ENCODE peak calls at places on chromosomes 12 and 14, in seven cellular contexts. D, V, X, U, R, Z and B are unnamed samples.
A peak's percentile ranks its signal among the peaks of the same experiment; 100 is the strongest.

GRCh38 chr12:15796493-15797141 is 7.4 kb upstream of the EPS8 start:
- DNase-seq in X (no peak), Z (no peak), R (no peak), D (no peak), U (no peak), V (no peak), B (no peak)

GRCh38 chr12:116635487-116635886 is 76.3 kb downstream of the MAP1LC3B2 start:
- DNase-seq in X (no peak), U (no peak), Z (no peak), V (no peak), R (no peak), D (no peak), B (no peak)

GRCh38 chr12:6311822-6312528 is 1.5 kb downstream of the PLEKHG6 start:
- DNase-seq in Z (no peak), U (no peak), R (no peak), V (no peak), D (no peak), X (no peak), B (no peak)

GRCh38 chr14:38074091-38074490 is 133.6 kb upstream of the SSTR1 start:
- DNase-seq in D (no peak), R (no peak), X (no peak), Z (no peak), U (no peak), V (no peak), B (no peak)

GRCh38 chr12:96400631-96401060 is 407 bp upstream of the CDK17 start:
- DNase-seq in R (no peak), U (no peak), D (no peak), Z (no peak), X (no peak), V (no peak), B (no peak)

GRCh38 chr14:93536945-93537344 is 106.2 kb downstream of the UNC79 start:
- DNase-seq in U (no peak), Z (no peak), R (no peak), V (no peak), D (no peak), X (no peak), B (no peak)

GRCh38 chr14:49687942-49688700 is at the start of gene POLE2:
- DNase-seq in X (peak; percentile 89), R (peak; percentile 57), V (peak; percentile 79), U (peak; percentile 33), D (peak; percentile 59), Z (peak; percentile 51), B (peak; percentile 53)

GRCh38 chr12:98059659-98060343 is 455.6 kb upstream of the TMPO start:
- DNase-seq in R (no peak), D (no peak), Z (no peak), X (no peak), U (no peak), V (no peak), B (no peak)

GRCh38 chr12:65902504-65902903 is 78.2 kb downstream of the HMGA2 start:
- DNase-seq in X (peak; percentile 53), U (no peak), V (no peak), R (no peak), D (no peak), Z (no peak), B (no peak)